ENCODE peak calls at places on chromosome 1, in ten cellular contexts. H is endodermal cell; E is PC-3; Z is SHP77; X is ureter; K is stimulated activated CD8-positive, alpha-beta memory T cell treated with anti-CD3 and anti-CD28 coated beads, Interleukin-4, amount 100 ng/mL, for 1 hour; P is bronchial epithelial cell; Q is AG20443; U is activated naive CD4-positive, alpha-beta T cell treated with anti-CD3 and anti-CD28 coated beads, Interleukin-2, amount 10 ng/mL, durations not matched to agents 7 days and 5 days; A is NCI-H1930. L is an unnamed sample.

GRCh38 chr1:119139393-119139792 is 1.1 kb downstream of the WARS2 start:
- DNase-seq in K (no peak), H (peak; percentile 64), A (no peak), P (no peak), Z (no peak), X (no peak), Q (no peak), U (peak; percentile 27), E (no peak), L (no peak)

GRCh38 chr1:210558302-210558701 is 229.6 kb downstream of the HHAT start:
- DNase-seq in K (no peak), Z (peak; percentile 14), E (no peak), A (no peak), X (no peak), P (no peak), Q (no peak), H (no peak), U (no peak), L (no peak)

GRCh38 chr1:38009841-38010180 is 2.7 kb upstream of the UTP11 start:
- DNase-seq in Z (no peak), K (no peak), Q (no peak), A (no peak), P (no peak), U (no peak), H (no peak), X (no peak), E (no peak), L (no peak)

GRCh38 chr1:26861889-26862371 is 1.0 kb upstream of the SFN start:
- DNase-seq in X (no peak), A (no peak), Z (no peak), P (peak; percentile 88), H (no peak), U (no peak), K (no peak), Q (no peak), E (peak; percentile 86), L (no peak)

GRCh38 chr1:165988275-165988674 is 160.9 kb downstream of the UCK2 start:
- DNase-seq in Z (no peak), E (no peak), Q (no peak), H (peak; percentile 61), X (no peak), P (no peak), A (no peak), K (no peak), U (no peak), L (no peak)

GRCh38 chr1:151293093-151293492 is 11.0 kb downstream of the ZNF687 start:
- DNase-seq in P (no peak), H (no peak), A (no peak), K (no peak), U (no peak), E (no peak), X (no peak), Q (no peak), Z (no peak), L (no peak)

GRCh38 chr1:246947255-246947654 is 15.5 kb upstream of the AHCTF1 start:
- DNase-seq in A (no peak), Q (peak; percentile 52), U (no peak), H (no peak), Z (no peak), K (no peak), P (peak; percentile 18), X (no peak), E (peak; percentile 20), L (no peak)

GRCh38 chr1:27522148-27522859 is 32.3 kb upstream of the WASF2 start:
- DNase-seq in U (peak; percentile 85), X (peak; percentile 85), Q (no peak), P (peak; percentile 99), Z (peak; percentile 61), H (no peak), K (no peak), E (peak; percentile 35), A (peak; percentile 30), L (no peak)

GRCh38 chr1:109198043-109198695 is 15.5 kb upstream of the SARS1 start:
- DNase-seq in H (no peak), Z (no peak), E (peak; percentile 76), U (no peak), K (no peak), X (no peak), P (peak; percentile 98), A (no peak), Q (peak; percentile 89), L (peak; percentile 65)

GRCh38 chr1:59411147-59411546 is 114.3 kb downstream of the FGGY start:
- DNase-seq in K (no peak), P (no peak), A (no peak), Z (no peak), Q (no peak), H (no peak), X (no peak), U (no peak), E (no peak), L (no peak)